ENCODE peak calls at places on chromosomes 11 and 22, in eight cellular contexts. H is pancreas; O is CD4-positive, alpha-beta memory T cell; N is sigmoid colon; W is keratinocyte; T is AG04450; J is ovary; M is OCI-LY7. L is an unnamed sample.
A peak's percentile ranks its signal among the peaks of the same experiment; 100 is the strongest.

GRCh38 chr11:96008161-96008560 is 84.3 kb upstream of the MTMR2 start:
- DNase-seq in N (no peak), W (no peak), J (no peak), T (peak; percentile 84), M (no peak), H (no peak), O (no peak), L (no peak)

GRCh38 chr11:45926536-45927331 is 4.3 kb downstream of the LARGE2 start:
- DNase-seq in W (no peak), M (no peak), T (no peak), J (peak; percentile 17), H (no peak), N (peak; percentile 64), O (no peak), L (no peak)

GRCh38 chr11:107731911-107732310 is 20.1 kb upstream of the SLN start:
- DNase-seq in J (no peak), O (no peak), H (no peak), M (no peak), N (no peak), W (no peak), T (no peak), L (no peak)

GRCh38 chr11:67284811-67285540 is 4.1 kb upstream of the ANKRD13D start:
- DNase-seq in H (no peak), M (no peak), O (no peak), N (peak; percentile 66), W (no peak), J (no peak), T (no peak), L (no peak)

GRCh38 chr11:101083334-101083733 is 46.3 kb downstream of the PGR start:
- DNase-seq in M (no peak), H (no peak), T (no peak), O (no peak), J (no peak), W (no peak), N (no peak), L (no peak)

GRCh38 chr11:112498701-112499100 is 238.0 kb upstream of the PLET1 start:
- DNase-seq in W (no peak), N (no peak), M (no peak), J (no peak), T (no peak), H (no peak), O (no peak), L (no peak)

GRCh38 chr11:15300282-15300681 is 185.6 kb downstream of the INSC start:
- DNase-seq in W (no peak), T (no peak), M (no peak), J (no peak), H (no peak), O (no peak), N (no peak), L (no peak)

GRCh38 chr11:96207459-96208449 is 135.2 kb downstream of the MAML2 start:
- DNase-seq in T (no peak), O (peak; percentile 60), M (peak; percentile 57), J (no peak), W (peak; percentile 35), H (no peak), N (no peak), L (no peak)

GRCh38 chr22:42608481-42609361 is 6.0 kb downstream of the POLDIP3 start:
- DNase-seq in J (no peak), H (no peak), T (peak; percentile 45), N (no peak), W (no peak), O (no peak), M (no peak), L (no peak)

GRCh38 chr11:116427337-116427902 is 345.4 kb downstream of the BUD13 start:
- DNase-seq in M (no peak), T (no peak), O (no peak), W (no peak), N (no peak), H (no peak), J (no peak), L (no peak)

GRCh38 chr11:3745161-3745560 is 52.2 kb downstream of the NUP98 start:
- DNase-seq in H (no peak), M (no peak), W (no peak), J (no peak), T (no peak), O (no peak), N (no peak), L (no peak)

GRCh38 chr22:30868663-30869385 is 99.8 kb downstream of the MORC2 start:
- DNase-seq in M (no peak), H (peak; percentile 40), W (no peak), O (no peak), N (peak; percentile 25), T (no peak), J (no peak), L (no peak)

GRCh38 chr22:49582671-49583070 is 245.0 kb downstream of the BRD1 start:
- DNase-seq in J (no peak), H (no peak), M (no peak), N (no peak), T (no peak), W (no peak), O (no peak), L (no peak)

GRCh38 chr11:8356731-8357504 is 93.2 kb upstream of the LMO1 start:
- DNase-seq in T (no peak), O (no peak), M (no peak), J (peak; percentile 79), W (no peak), H (peak; percentile 50), N (no peak), L (no peak)

GRCh38 chr11:8352852-8353505 is 89.3 kb upstream of the LMO1 start:
- DNase-seq in N (no peak), W (no peak), O (no peak), H (no peak), T (no peak), J (no peak), M (no peak), L (no peak)

GRCh38 chr11:8355418-8355742 is 91.7 kb upstream of the LMO1 start:
- DNase-seq in H (peak; percentile 18), M (no peak), N (no peak), O (no peak), T (no peak), W (no peak), J (no peak), L (no peak)

GRCh38 chr11:8356216-8356615 is 92.5 kb upstream of the LMO1 start:
- DNase-seq in H (peak; percentile 33), M (no peak), N (no peak), T (no peak), J (no peak), O (no peak), W (no peak), L (no peak)

DNA sequence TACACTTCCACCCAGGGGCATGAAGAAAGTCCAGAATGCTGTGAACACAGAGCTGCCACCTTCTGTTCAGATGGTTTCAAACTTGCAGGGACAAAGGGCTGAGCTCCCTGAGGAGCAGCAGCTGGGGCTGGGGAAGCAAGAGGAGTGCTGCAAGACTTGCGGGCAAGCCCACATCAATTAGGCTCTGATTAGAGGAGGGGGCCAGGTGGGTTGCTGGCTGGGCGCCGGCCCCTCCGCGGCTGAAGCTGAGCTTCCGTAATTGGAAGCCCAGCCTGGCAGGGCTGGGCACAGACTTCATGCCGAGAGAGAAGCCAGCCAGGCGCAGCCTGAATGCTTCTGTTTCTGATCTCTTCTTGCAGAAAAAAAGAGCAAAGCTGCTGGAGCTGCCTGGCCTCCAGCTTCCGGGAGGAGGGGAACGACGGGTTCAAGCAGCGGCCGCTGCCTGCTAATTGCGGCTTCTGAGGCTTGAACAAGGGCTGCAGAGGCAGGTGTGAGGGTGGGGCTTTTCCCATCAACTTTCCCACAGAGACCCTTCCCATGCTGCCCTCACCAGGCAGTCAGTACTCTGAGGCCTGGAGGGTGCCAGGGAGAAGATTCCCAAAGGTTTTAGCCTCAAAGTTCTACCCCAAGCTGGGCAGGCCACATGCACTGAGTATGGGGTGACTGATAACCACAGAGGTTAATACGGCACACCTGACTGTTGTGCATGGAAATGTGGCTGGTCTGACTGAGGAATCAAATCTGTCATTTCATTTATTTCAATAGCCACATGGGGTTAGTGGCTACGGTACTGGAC is 91.1 kb upstream of the LMO1 start:
- DNase-seq in T (no peak), M (no peak), H (peak; percentile 56), J (no peak), N (no peak), W (no peak), O (no peak), L (no peak)
- H3K27ac ChIP-seq in T (no peak overlapping the region), M (no peak overlapping the region), H (no peak overlapping the region), J (no peak overlapping the region), N (peak overlapping the region; percentile 47), W (no peak overlapping the region), O (no peak overlapping the region), L (no peak overlapping the region)

GRCh38 chr11:68808787-68809186 is 32.9 kb downstream of the CPT1A start:
- DNase-seq in T (no peak), N (no peak), M (no peak), O (no peak), W (no peak), J (no peak), H (no peak), L (no peak)
- H3K27ac ChIP-seq in T (no peak overlapping the region), N (no peak overlapping the region), M (no peak overlapping the region), O (no peak overlapping the region), W (no peak overlapping the region), J (no peak overlapping the region), H (no peak overlapping the region), L (no peak overlapping the region)

GRCh38 chr11:64787526-64788320 is 9.4 kb upstream of the SF1 start:
- DNase-seq in H (peak; percentile 81), J (peak; percentile 42), M (peak; percentile 63), W (no peak), N (peak; percentile 83), T (no peak), O (peak; percentile 52), L (peak; percentile 58)
- H3K27ac ChIP-seq in H (no peak overlapping the region), J (no peak overlapping the region), M (peak overlapping the region; percentile 6), W (no peak overlapping the region), N (peak overlapping the region; percentile 26), T (no peak overlapping the region), O (no peak overlapping the region), L (no peak overlapping the region)

GRCh38 chr11:118004543-118005223 is 18.5 kb downstream of the IL10RA start:
- DNase-seq in M (no peak), N (no peak), W (no peak), O (no peak), H (no peak), T (no peak), J (no peak), L (no peak)
- H3K27ac ChIP-seq in M (peak overlapping the region; percentile 1), N (no peak overlapping the region), W (no peak overlapping the region), O (peak overlapping the region; percentile 53), H (no peak overlapping the region), T (no peak overlapping the region), J (no peak overlapping the region), L (no peak overlapping the region)

DNA sequence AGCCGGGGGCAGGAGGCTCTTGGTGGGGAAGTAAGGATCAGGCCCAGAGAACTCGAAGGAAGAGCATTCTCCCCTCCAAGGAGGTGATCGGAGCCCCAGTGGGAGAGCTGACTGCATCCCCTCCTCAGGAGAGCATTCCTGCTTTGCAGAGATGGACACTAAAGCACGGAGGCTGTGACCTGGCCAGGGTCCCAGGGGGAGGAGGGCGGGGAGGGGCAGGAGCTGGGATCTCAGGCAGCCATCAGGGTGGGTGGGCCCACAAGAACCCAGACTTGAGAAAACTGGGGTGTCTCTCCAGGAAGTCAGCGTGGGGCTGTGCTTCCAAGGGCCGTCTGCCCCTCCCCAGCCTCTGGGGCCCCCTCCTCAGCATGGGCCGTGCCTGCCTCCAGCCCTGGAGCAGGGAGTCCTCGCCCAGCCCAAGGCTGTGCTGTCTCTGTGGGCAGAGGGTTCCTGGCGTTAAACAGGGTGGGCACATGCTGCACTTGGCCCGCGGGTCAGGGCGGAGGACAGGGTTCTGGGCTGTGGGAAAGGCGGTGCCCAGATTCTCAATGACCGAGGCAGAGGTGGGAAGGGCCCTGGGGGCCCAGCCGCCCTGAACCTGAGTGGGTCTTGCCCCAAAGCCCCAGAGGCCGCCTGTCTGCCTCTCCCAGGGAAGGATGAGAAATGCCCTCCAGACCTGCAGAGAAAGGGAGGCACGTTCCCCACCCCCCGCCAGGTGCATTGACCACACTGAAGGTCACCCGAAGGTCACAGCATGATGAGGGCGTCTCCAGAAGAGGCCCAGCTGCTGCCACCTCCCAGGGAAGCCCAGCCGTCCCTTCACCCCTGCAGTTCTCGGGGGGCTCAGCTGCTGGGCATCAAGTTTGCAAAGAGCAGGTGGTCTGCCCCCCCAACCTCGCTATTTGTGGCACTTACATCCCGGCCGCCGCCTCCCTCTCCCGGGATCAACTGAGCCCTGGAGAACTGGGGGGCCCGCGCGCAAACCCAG is 643 bp downstream of the CEND1 start:
- DNase-seq in J (no peak), T (no peak), O (no peak), N (no peak), W (no peak), M (peak; percentile 62), H (no peak), L (no peak)
- H3K27ac ChIP-seq in J (no peak overlapping the region), T (no peak overlapping the region), O (no peak overlapping the region), N (no peak overlapping the region), W (no peak overlapping the region), M (peak overlapping the region; percentile 56), H (no peak overlapping the region), L (no peak overlapping the region)

L was measured in breast epithelium.